ENCODE peak calls at places on chromosomes 2 and 18, in nine cellular contexts. S, I, G, N, F, V, P, X and A are unnamed samples.

GRCh38 chr2:203594541-203594940 is 59.4 kb upstream of the RAPH1 start:
- DNase-seq in X (peak), V (no peak), I (no peak), N (peak), F (no peak), G (no peak), S (no peak), P (no peak), A (no peak)

GRCh38 chr2:131034122-131035051 is 58.9 kb downstream of the FAM168B start:
- DNase-seq in X (no peak), F (no peak), N (peak), P (no peak), S (peak), I (peak), V (no peak), G (peak), A (no peak)

GRCh38 chr2:54903736-54904554 is 146.3 kb downstream of the RTN4 start:
- DNase-seq in V (peak), N (peak), P (peak), X (peak), F (peak), I (no peak), G (no peak), S (no peak), A (no peak)

GRCh38 chr2:54015809-54016703 is 45.3 kb upstream of the PSME4 start:
- DNase-seq in X (peak), V (peak), I (no peak), F (no peak), S (no peak), P (peak), N (peak), G (no peak), A (no peak)

GRCh38 chr2:229642371-229642770 is 72.0 kb downstream of the DNER start:
- DNase-seq in F (no peak), V (no peak), X (no peak), I (no peak), P (no peak), S (no peak), G (no peak), N (no peak), A (no peak)

GRCh38 chr2:119756837-119757236 is 2.9 kb upstream of the PTPN4 start:
- DNase-seq in N (peak), F (peak), G (no peak), X (peak), V (peak), I (peak), P (peak), S (peak), A (no peak)

GRCh38 chr2:218710334-218710686 is 325 bp upstream of the TTLL4 start:
- DNase-seq in X (no peak), F (no peak), G (no peak), I (no peak), V (no peak), S (no peak), N (no peak), P (no peak), A (no peak)

GRCh38 chr2:230418341-230419016 is 2.5 kb downstream of the SP100 start:
- DNase-seq in X (peak), V (no peak), F (no peak), S (peak), G (no peak), I (no peak), N (peak), P (peak), A (no peak)

GRCh38 chr18:78722391-78722790 is 257.2 kb upstream of the SALL3 start:
- DNase-seq in S (no peak), P (no peak), N (no peak), I (peak), V (no peak), G (no peak), X (no peak), F (no peak), A (no peak)

GRCh38 chr18:63237486-63237885 is 82.1 kb downstream of the BCL2 start:
- DNase-seq in P (no peak), G (peak), S (no peak), N (no peak), X (peak), F (no peak), I (no peak), V (peak), A (no peak)

GRCh38 chr18:42954887-42955286 is 160.6 kb downstream of the RIT2 start:
- DNase-seq in N (no peak), X (no peak), S (no peak), F (no peak), P (no peak), V (no peak), G (no peak), I (no peak), A (no peak)

GRCh38 chr2:42371621-42372473 is 10.8 kb upstream of the COX7A2L start:
- DNase-seq in P (no peak), X (no peak), N (no peak), S (no peak), F (no peak), V (no peak), I (no peak), G (no peak), A (no peak)

GRCh38 chr2:100142393-100142792 is at the start of gene AFF3:
- DNase-seq in N (no peak), I (no peak), G (no peak), X (no peak), V (no peak), F (peak), S (no peak), P (no peak), A (no peak)

GRCh38 chr2:216661639-216662375 is 28.6 kb downstream of the IGFBP2 start:
- DNase-seq in G (no peak), I (no peak), F (no peak), N (no peak), S (peak), V (no peak), X (no peak), P (peak), A (no peak)

GRCh38 chr2:160491922-160492371 is 1.7 kb downstream of the RBMS1 start:
- DNase-seq in X (peak), V (peak), I (no peak), F (no peak), S (no peak), P (no peak), N (peak), G (peak), A (peak)

GRCh38 chr2:238854699-238855111 is 6.8 kb downstream of the TWIST2 start:
- DNase-seq in N (no peak), S (no peak), V (no peak), F (no peak), X (no peak), G (peak), I (no peak), P (no peak), A (no peak)

GRCh38 chr2:216302981-216303676 is 69.2 kb downstream of the MARCHF4 start:
- DNase-seq in I (no peak), N (peak), F (no peak), G (no peak), S (no peak), X (peak), P (no peak), V (no peak), A (peak)

GRCh38 chr2:237128845-237129592 is 43.3 kb downstream of the COPS8 start:
- DNase-seq in X (no peak), I (no peak), V (peak), P (no peak), F (no peak), N (no peak), G (no peak), S (no peak), A (no peak)

GRCh38 chr2:151614159-151614558 is 120.1 kb downstream of the NEB start:
- DNase-seq in S (no peak), G (no peak), X (no peak), I (no peak), N (no peak), V (no peak), P (no peak), F (no peak), A (no peak)

GRCh38 chr2:80869858-80870438 is 565.4 kb upstream of the LRRTM1 start:
- DNase-seq in S (no peak), X (no peak), N (no peak), I (no peak), F (no peak), V (no peak), P (no peak), G (no peak), A (no peak)

GRCh38 chr18:75208836-75209128 is 157 bp downstream of the PTGR3 start:
- DNase-seq in G (no peak), S (no peak), I (peak), N (no peak), X (no peak), P (no peak), V (no peak), F (no peak), A (no peak)

GRCh38 chr2:151728736-151729415 is 5.4 kb downstream of the NEB start:
- DNase-seq in S (no peak), X (no peak), I (no peak), G (peak), P (no peak), F (no peak), N (no peak), V (no peak), A (peak)

GRCh38 chr18:40553029-40553428 is 1402.0 kb upstream of the PIK3C3 start:
- DNase-seq in V (no peak), X (no peak), N (no peak), P (no peak), F (no peak), I (no peak), G (no peak), S (no peak), A (no peak)

GRCh38 chr2:53633441-53633840 is 134.2 kb upstream of the CHAC2 start:
- DNase-seq in V (no peak), S (no peak), I (no peak), N (peak), X (peak), P (peak), G (no peak), F (no peak), A (no peak)

GRCh38 chr2:168233726-168234406 is 13.5 kb downstream of the STK39 start:
- DNase-seq in P (no peak), X (no peak), I (no peak), N (no peak), G (no peak), V (no peak), F (no peak), S (no peak), A (no peak)

GRCh38 chr18:28177828-28178635 is 1.1 kb upstream of the CDH2 start:
- DNase-seq in X (peak), G (peak), N (peak), I (no peak), S (peak), F (no peak), V (peak), P (no peak), A (peak)

GRCh38 chr2:151770995-151771394 is 36.7 kb upstream of the NEB start:
- DNase-seq in V (no peak), N (no peak), S (no peak), G (no peak), P (no peak), X (no peak), I (no peak), F (no peak), A (no peak)

GRCh38 chr2:203689424-203690109 is 16.9 kb upstream of the CD28 start:
- DNase-seq in F (no peak), V (no peak), G (no peak), N (no peak), S (no peak), P (no peak), I (no peak), X (no peak), A (no peak)

GRCh38 chr18:70072678-70073077 is 125.0 kb upstream of the CD226 start:
- DNase-seq in P (no peak), V (no peak), S (no peak), G (no peak), X (peak), F (no peak), N (peak), I (no peak), A (peak)

GRCh38 chr2:30300456-30301221 is 69.3 kb downstream of the LBH start:
- DNase-seq in X (peak), P (peak), V (peak), F (no peak), I (no peak), N (peak), S (peak), G (peak), A (peak)

GRCh38 chr2:40371525-40372277 is 80.2 kb downstream of the SLC8A1 start:
- DNase-seq in P (peak), I (no peak), G (peak), N (peak), X (peak), V (peak), S (no peak), F (no peak), A (peak)

GRCh38 chr18:55239764-55240163 is 280.5 kb upstream of the CCDC68 start:
- DNase-seq in I (no peak), X (no peak), V (no peak), P (no peak), G (no peak), N (no peak), S (no peak), F (no peak), A (no peak)

GRCh38 chr2:171726841-171727460 is 39.7 kb downstream of the DYNC1I2 start:
- DNase-seq in S (no peak), F (no peak), N (no peak), I (no peak), V (no peak), P (no peak), X (no peak), G (no peak), A (peak)

GRCh38 chr18:25019086-25019860 is 332.7 kb downstream of the ZNF521 start:
- DNase-seq in F (no peak), S (no peak), V (no peak), G (no peak), I (no peak), P (no peak), N (peak), X (no peak), A (peak)

GRCh38 chr2:42979416-42979869 is 187.1 kb upstream of the HAAO start:
- DNase-seq in G (no peak), P (no peak), V (peak), I (peak), S (no peak), N (no peak), F (no peak), X (no peak), A (no peak)